ENCODE peak calls at places on chromosomes 6 and 20, in six cellular contexts. M is fibroblast of lung, J is neural progenitor cell, W is adipocyte, I is mammary epithelial cell, C is H1. Q is an unnamed sample.

GRCh38 chr20:1979116-1979778 is 14.6 kb downstream of the PDYN start:
- DNase-seq in M (no peak), J (peak; percentile 45), W (no peak), I (no peak), C (no peak), Q (no peak)

GRCh38 chr6:161465403-161465802 is 191.5 kb upstream of the AGPAT4 start:
- DNase-seq in M (no peak), J (no peak), W (no peak), I (no peak), C (no peak), Q (no peak)

GRCh38 chr20:50987493-50988210 is 29.0 kb downstream of the MOCS3 start:
- DNase-seq in M (peak; percentile 89), J (peak; percentile 88), W (peak; percentile 95), I (peak; percentile 80), C (peak; percentile 83), Q (peak; percentile 52)

GRCh38 chr6:130494745-130495144 is 128.9 kb downstream of the TMEM200A start:
- DNase-seq in M (no peak), J (no peak), W (peak; percentile 49), I (no peak), C (no peak), Q (no peak)

GRCh38 chr20:63100926-63101699 is 94.3 kb upstream of the BHLHE23 start:
- DNase-seq in M (no peak), J (no peak), W (no peak), I (no peak), C (peak; percentile 42), Q (no peak)

GRCh38 chr6:131532476-131533108 is 40.4 kb upstream of the ARG1 start:
- DNase-seq in M (no peak), J (no peak), W (no peak), I (peak; percentile 37), C (no peak), Q (no peak)

GRCh38 chr6:107656883-107657282 is 167.0 kb downstream of the SOBP start:
- DNase-seq in M (no peak), J (no peak), W (no peak), I (no peak), C (no peak), Q (no peak)

GRCh38 chr6:30775104-30775503 is 30.8 kb upstream of the IER3 start:
- DNase-seq in M (no peak), J (no peak), W (no peak), I (peak; percentile 50), C (no peak), Q (no peak)

GRCh38 chr6:168208436-168208835 is 111.1 kb downstream of the DACT2 start:
- DNase-seq in M (no peak), J (no peak), W (no peak), I (no peak), C (no peak), Q (no peak)

GRCh38 chr6:14310955-14311354 is 193.4 kb downstream of the CD83 start:
- DNase-seq in M (no peak), J (no peak), W (no peak), I (peak; percentile 7), C (no peak), Q (no peak)

GRCh38 chr20:38412877-38413577 is 22.1 kb downstream of the SNHG17 start:
- DNase-seq in M (no peak), J (no peak), W (no peak), I (no peak), C (no peak), Q (no peak)

GRCh38 chr6:131083687-131084086 is 20.6 kb upstream of the EPB41L2 start:
- DNase-seq in M (no peak), J (no peak), W (no peak), I (no peak), C (no peak), Q (no peak)

GRCh38 chr6:150599199-150600002 is at the start of gene PLEKHG1:
- DNase-seq in M (peak; percentile 38), J (peak; percentile 87), W (peak; percentile 70), I (peak; percentile 77), C (peak; percentile 80), Q (peak; percentile 20)

GRCh38 chr20:62561182-62561581 is 81.1 kb upstream of the SLCO4A1 start:
- DNase-seq in M (no peak), J (no peak), W (no peak), I (no peak), C (no peak), Q (no peak)

GRCh38 chr20:38152175-38153010 is 12.7 kb downstream of the TGM2 start:
- DNase-seq in M (peak; percentile 80), J (no peak), W (peak; percentile 80), I (no peak), C (no peak), Q (no peak)

GRCh38 chr6:146111864-146112263 is 83.0 kb downstream of the GRM1 start:
- DNase-seq in M (no peak), J (no peak), W (no peak), I (peak; percentile 66), C (no peak), Q (no peak)

GRCh38 chr6:26214826-26215199 is 127.6 kb downstream of the HFE start:
- DNase-seq in M (no peak), J (no peak), W (no peak), I (no peak), C (no peak), Q (no peak)
- H3K9ac ChIP-seq in M (no peak overlapping the region), J (no peak overlapping the region), W (no peak overlapping the region), I (no peak overlapping the region), C (no peak overlapping the region), Q (no peak overlapping the region)

GRCh38 chr6:11601776-11602605 is 64.4 kb downstream of the TMEM170B start:
- DNase-seq in M (no peak), J (peak; percentile 15), W (no peak), I (no peak), C (no peak), Q (no peak)

GRCh38 chr6:11606287-11606686 is 68.7 kb downstream of the TMEM170B start:
- DNase-seq in M (peak; percentile 32), J (no peak), W (no peak), I (no peak), C (no peak), Q (no peak)

GRCh38 chr6:11604836-11605506 is 67.4 kb downstream of the TMEM170B start:
- DNase-seq in M (no peak), J (no peak), W (no peak), I (no peak), C (no peak), Q (no peak)

GRCh38 chr6:11605507-11605905 is 68.0 kb downstream of the TMEM170B start:
- DNase-seq in M (no peak), J (peak; percentile 8), W (no peak), I (no peak), C (no peak), Q (no peak)

GRCh38 chr6:11604215-11604614 is 66.7 kb downstream of the TMEM170B start:
- DNase-seq in M (no peak), J (no peak), W (no peak), I (no peak), C (no peak), Q (no peak)
- H3K9ac ChIP-seq in M (no peak overlapping the region), J (no peak overlapping the region), W (no peak overlapping the region), I (no peak overlapping the region), C (no peak overlapping the region), Q (no peak overlapping the region)

GRCh38 chr6:141460743-141461484 is 671.8 kb upstream of the GJE1 start:
- DNase-seq in M (no peak), J (no peak), W (no peak), I (no peak), C (no peak), Q (no peak)
- H3K9ac ChIP-seq in M (no peak overlapping the region), J (no peak overlapping the region), W (no peak overlapping the region), I (no peak overlapping the region), C (no peak overlapping the region), Q (no peak overlapping the region)

GRCh38 chr6:4935981-4936680 is 67.7 kb downstream of the RPP40 start:
- DNase-seq in M (no peak), J (no peak), W (no peak), I (no peak), C (no peak), Q (peak; percentile 70)

GRCh38 chr6:4937414-4937813 is 66.4 kb downstream of the RPP40 start:
- DNase-seq in M (no peak), J (no peak), W (no peak), I (no peak), C (no peak), Q (no peak)

GRCh38 chr6:4936681-4937041 is 67.2 kb downstream of the RPP40 start:
- DNase-seq in M (peak; percentile 83), J (peak; percentile 49), W (peak; percentile 72), I (no peak), C (no peak), Q (no peak)

GRCh38 chr6:4932506-4932903 is 71.3 kb downstream of the RPP40 start:
- DNase-seq in M (no peak), J (no peak), W (no peak), I (no peak), C (peak; percentile 39), Q (no peak)

DNA sequence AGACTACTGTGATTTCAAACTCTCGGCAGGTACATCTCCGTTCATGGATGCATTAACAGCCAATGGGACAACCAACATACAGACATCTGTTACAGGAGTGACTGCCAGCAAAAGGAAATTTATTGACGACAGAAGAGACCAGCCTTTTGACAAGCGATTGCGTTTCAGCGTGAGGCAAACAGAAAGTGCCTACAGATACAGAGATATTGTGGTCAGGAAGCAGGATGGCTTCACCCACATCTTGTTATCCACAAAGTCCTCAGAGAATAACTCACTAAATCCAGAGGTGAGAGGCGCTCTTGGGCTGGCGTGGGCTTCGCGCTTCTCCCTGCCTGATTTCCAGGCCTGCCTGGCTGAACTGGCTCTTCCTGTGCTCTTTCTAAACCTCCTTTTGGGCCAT is 68.4 kb downstream of the RPP40 start:
- DNase-seq in M (no peak), J (no peak), W (no peak), I (no peak), C (no peak), Q (no peak)
- H3K9ac ChIP-seq in M (no peak overlapping the region), J (no peak overlapping the region), W (no peak overlapping the region), I (no peak overlapping the region), C (no peak overlapping the region), Q (no peak overlapping the region)

DNA sequence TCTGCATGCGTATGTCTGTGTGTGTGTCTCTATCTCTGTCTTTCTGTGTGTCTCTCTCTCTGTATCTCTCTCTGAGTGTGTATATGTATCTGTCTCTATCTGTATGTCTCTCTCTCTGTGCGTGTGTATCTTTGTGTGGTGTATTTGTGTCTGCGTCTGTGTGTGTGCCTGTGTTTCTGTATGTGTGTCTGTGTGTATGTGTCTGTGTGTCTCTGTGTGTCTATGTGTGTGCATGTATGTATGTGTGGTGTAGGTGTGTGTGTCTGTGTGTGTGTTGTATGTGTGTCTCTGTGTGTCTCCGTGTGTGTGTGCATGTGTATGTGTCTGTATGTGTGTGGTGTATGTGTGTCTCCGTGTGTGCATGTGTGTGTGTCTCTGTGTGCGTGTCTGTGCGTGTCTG is 243.0 kb upstream of the FOXQ1 start:
- DNase-seq in M (no peak), J (no peak), W (no peak), I (no peak), C (no peak), Q (no peak)
- H3K9ac ChIP-seq in M (no peak overlapping the region), J (no peak overlapping the region), W (no peak overlapping the region), I (no peak overlapping the region), C (no peak overlapping the region), Q (no peak overlapping the region)

DNA sequence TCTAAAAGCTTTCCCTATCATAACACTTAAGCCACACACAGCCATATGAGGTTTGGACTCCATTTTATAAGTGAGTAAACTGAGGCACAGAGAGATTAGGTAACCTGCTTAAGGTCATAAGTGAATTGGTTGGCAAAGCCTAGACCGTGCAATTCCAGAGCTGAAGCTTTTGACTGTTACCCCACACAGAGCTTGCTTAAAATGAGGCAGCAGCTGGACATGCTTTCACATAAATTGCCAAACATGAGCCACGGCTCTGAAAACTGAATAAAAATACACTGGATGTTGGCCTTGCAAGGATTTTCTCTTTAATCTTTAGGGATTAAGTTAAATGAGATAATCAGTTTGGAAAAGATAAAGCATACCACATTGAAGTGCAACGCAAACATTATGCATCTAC is 2.5 kb downstream of the RIPOR2 start:
- DNase-seq in M (no peak), J (no peak), W (no peak), I (no peak), C (no peak), Q (no peak)
- H3K9ac ChIP-seq in M (no peak overlapping the region), J (no peak overlapping the region), W (no peak overlapping the region), I (no peak overlapping the region), C (no peak overlapping the region), Q (no peak overlapping the region)

GRCh38 chr6:37280162-37280895 is 22.4 kb upstream of the TMEM217 start:
- DNase-seq in M (no peak), J (no peak), W (no peak), I (no peak), C (no peak), Q (no peak)
- H3K9ac ChIP-seq in M (no peak overlapping the region), J (no peak overlapping the region), W (no peak overlapping the region), I (no peak overlapping the region), C (no peak overlapping the region), Q (no peak overlapping the region)